ENCODE peak calls at places on chromosomes 1 and 21, in six cellular contexts. One of them, this sample, is unnamed.

GRCh38 chr1:233572896-233573295 is 41.0 kb upstream of the KCNK1 start:
- DNase-seq in activated CD4-positive, alpha-beta T cell treated with anti-CD3 and anti-CD28 coated beads for 48 hours: no peak
- DNase-seq in stimulated activated CD4-positive, alpha-beta T cell treated with anti-CD3 and anti-CD28 coated beads, Interleukin-4, amount 100 ng/mL, for 48 hours: no peak
- DNase-seq in progenitor cell of endocrine pancreas: no peak
- DNase-seq in SK-MEL-5: no peak
- DNase-seq in activated CD8-positive, alpha-beta memory T cell treated with anti-CD3 and anti-CD28 coated beads for 1 hour: no peak
- DNase-seq in this sample: no peak

GRCh38 chr1:33312413-33312749 is 8.5 kb downstream of the A3GALT2 start:
- DNase-seq in activated CD4-positive, alpha-beta T cell treated with anti-CD3 and anti-CD28 coated beads for 48 hours: no peak
- DNase-seq in stimulated activated CD4-positive, alpha-beta T cell treated with anti-CD3 and anti-CD28 coated beads, Interleukin-4, amount 100 ng/mL, for 48 hours: no peak
- DNase-seq in progenitor cell of endocrine pancreas: no peak
- DNase-seq in SK-MEL-5: no peak
- DNase-seq in activated CD8-positive, alpha-beta memory T cell treated with anti-CD3 and anti-CD28 coated beads for 1 hour: no peak
- DNase-seq in this sample: no peak

GRCh38 chr1:31615939-31616338 is 1.6 kb upstream of the HCRTR1 start:
- DNase-seq in activated CD4-positive, alpha-beta T cell treated with anti-CD3 and anti-CD28 coated beads for 48 hours: no peak
- DNase-seq in stimulated activated CD4-positive, alpha-beta T cell treated with anti-CD3 and anti-CD28 coated beads, Interleukin-4, amount 100 ng/mL, for 48 hours: no peak
- DNase-seq in progenitor cell of endocrine pancreas: no peak
- DNase-seq in SK-MEL-5: no peak
- DNase-seq in activated CD8-positive, alpha-beta memory T cell treated with anti-CD3 and anti-CD28 coated beads for 1 hour: no peak
- DNase-seq in this sample: no peak

GRCh38 chr1:196115641-196116040 is 492.6 kb downstream of the KCNT2 start:
- DNase-seq in activated CD4-positive, alpha-beta T cell treated with anti-CD3 and anti-CD28 coated beads for 48 hours: no peak
- DNase-seq in stimulated activated CD4-positive, alpha-beta T cell treated with anti-CD3 and anti-CD28 coated beads, Interleukin-4, amount 100 ng/mL, for 48 hours: no peak
- DNase-seq in progenitor cell of endocrine pancreas: no peak
- DNase-seq in SK-MEL-5: no peak
- DNase-seq in activated CD8-positive, alpha-beta memory T cell treated with anti-CD3 and anti-CD28 coated beads for 1 hour: no peak
- DNase-seq in this sample: peak; percentile 21

GRCh38 chr1:86378813-86379212 is 17.3 kb downstream of the ODF2L start:
- DNase-seq in activated CD4-positive, alpha-beta T cell treated with anti-CD3 and anti-CD28 coated beads for 48 hours: no peak
- DNase-seq in stimulated activated CD4-positive, alpha-beta T cell treated with anti-CD3 and anti-CD28 coated beads, Interleukin-4, amount 100 ng/mL, for 48 hours: no peak
- DNase-seq in progenitor cell of endocrine pancreas: no peak
- DNase-seq in SK-MEL-5: no peak
- DNase-seq in activated CD8-positive, alpha-beta memory T cell treated with anti-CD3 and anti-CD28 coated beads for 1 hour: no peak
- DNase-seq in this sample: no peak

GRCh38 chr1:167482184-167482583 is 36.1 kb downstream of the CD247 start:
- DNase-seq in activated CD4-positive, alpha-beta T cell treated with anti-CD3 and anti-CD28 coated beads for 48 hours: peak; percentile 75
- DNase-seq in stimulated activated CD4-positive, alpha-beta T cell treated with anti-CD3 and anti-CD28 coated beads, Interleukin-4, amount 100 ng/mL, for 48 hours: no peak
- DNase-seq in progenitor cell of endocrine pancreas: no peak
- DNase-seq in SK-MEL-5: no peak
- DNase-seq in activated CD8-positive, alpha-beta memory T cell treated with anti-CD3 and anti-CD28 coated beads for 1 hour: no peak
- DNase-seq in this sample: no peak

GRCh38 chr1:20343149-20343936 is 52.7 kb downstream of the VWA5B1 start:
- DNase-seq in activated CD4-positive, alpha-beta T cell treated with anti-CD3 and anti-CD28 coated beads for 48 hours: peak; percentile 40
- DNase-seq in stimulated activated CD4-positive, alpha-beta T cell treated with anti-CD3 and anti-CD28 coated beads, Interleukin-4, amount 100 ng/mL, for 48 hours: no peak
- DNase-seq in progenitor cell of endocrine pancreas: no peak
- DNase-seq in SK-MEL-5: no peak
- DNase-seq in activated CD8-positive, alpha-beta memory T cell treated with anti-CD3 and anti-CD28 coated beads for 1 hour: no peak
- DNase-seq in this sample: no peak

GRCh38 chr1:203465943-203466342 is 9.7 kb upstream of the PRELP start:
- DNase-seq in activated CD4-positive, alpha-beta T cell treated with anti-CD3 and anti-CD28 coated beads for 48 hours: no peak
- DNase-seq in stimulated activated CD4-positive, alpha-beta T cell treated with anti-CD3 and anti-CD28 coated beads, Interleukin-4, amount 100 ng/mL, for 48 hours: no peak
- DNase-seq in progenitor cell of endocrine pancreas: no peak
- DNase-seq in SK-MEL-5: peak; percentile 62
- DNase-seq in activated CD8-positive, alpha-beta memory T cell treated with anti-CD3 and anti-CD28 coated beads for 1 hour: no peak
- DNase-seq in this sample: no peak

GRCh38 chr1:53634571-53634979 is 104.4 kb downstream of the GLIS1 start:
- DNase-seq in activated CD4-positive, alpha-beta T cell treated with anti-CD3 and anti-CD28 coated beads for 48 hours: no peak
- DNase-seq in stimulated activated CD4-positive, alpha-beta T cell treated with anti-CD3 and anti-CD28 coated beads, Interleukin-4, amount 100 ng/mL, for 48 hours: no peak
- DNase-seq in progenitor cell of endocrine pancreas: no peak
- DNase-seq in SK-MEL-5: no peak
- DNase-seq in activated CD8-positive, alpha-beta memory T cell treated with anti-CD3 and anti-CD28 coated beads for 1 hour: no peak
- DNase-seq in this sample: no peak

GRCh38 chr1:27773732-27774445 is 870 bp downstream of the STX12 start:
- DNase-seq in activated CD4-positive, alpha-beta T cell treated with anti-CD3 and anti-CD28 coated beads for 48 hours: no peak
- DNase-seq in stimulated activated CD4-positive, alpha-beta T cell treated with anti-CD3 and anti-CD28 coated beads, Interleukin-4, amount 100 ng/mL, for 48 hours: no peak
- DNase-seq in progenitor cell of endocrine pancreas: no peak
- DNase-seq in SK-MEL-5: no peak
- DNase-seq in activated CD8-positive, alpha-beta memory T cell treated with anti-CD3 and anti-CD28 coated beads for 1 hour: no peak
- DNase-seq in this sample: peak; percentile 62

GRCh38 chr1:244049142-244049968 is 1.7 kb upstream of the ZBTB18 start:
- DNase-seq in activated CD4-positive, alpha-beta T cell treated with anti-CD3 and anti-CD28 coated beads for 48 hours: peak; percentile 43
- DNase-seq in stimulated activated CD4-positive, alpha-beta T cell treated with anti-CD3 and anti-CD28 coated beads, Interleukin-4, amount 100 ng/mL, for 48 hours: no peak
- DNase-seq in progenitor cell of endocrine pancreas: peak; percentile 47
- DNase-seq in SK-MEL-5: no peak
- DNase-seq in activated CD8-positive, alpha-beta memory T cell treated with anti-CD3 and anti-CD28 coated beads for 1 hour: peak; percentile 25
- DNase-seq in this sample: peak; percentile 55

GRCh38 chr1:153260980-153261792 is 1.7 kb downstream of the LORICRIN start:
- DNase-seq in activated CD4-positive, alpha-beta T cell treated with anti-CD3 and anti-CD28 coated beads for 48 hours: peak; percentile 22
- DNase-seq in stimulated activated CD4-positive, alpha-beta T cell treated with anti-CD3 and anti-CD28 coated beads, Interleukin-4, amount 100 ng/mL, for 48 hours: no peak
- DNase-seq in progenitor cell of endocrine pancreas: peak; percentile 20
- DNase-seq in SK-MEL-5: no peak
- DNase-seq in activated CD8-positive, alpha-beta memory T cell treated with anti-CD3 and anti-CD28 coated beads for 1 hour: no peak
- DNase-seq in this sample: no peak

GRCh38 chr21:42040411-42041180 is 30.4 kb upstream of the ZBTB21 start:
- DNase-seq in activated CD4-positive, alpha-beta T cell treated with anti-CD3 and anti-CD28 coated beads for 48 hours: no peak
- DNase-seq in stimulated activated CD4-positive, alpha-beta T cell treated with anti-CD3 and anti-CD28 coated beads, Interleukin-4, amount 100 ng/mL, for 48 hours: no peak
- DNase-seq in progenitor cell of endocrine pancreas: no peak
- DNase-seq in SK-MEL-5: no peak
- DNase-seq in activated CD8-positive, alpha-beta memory T cell treated with anti-CD3 and anti-CD28 coated beads for 1 hour: no peak
- DNase-seq in this sample: no peak